ENCODE peak calls at places on chromosomes 16 and 17, in seven cellular contexts. Z is CD4-positive, alpha-beta T cell; U is tibial nerve; D is heart left ventricle; X is SK-N-SH; I is IMR-90; V is CD4-positive, alpha-beta memory T cell. L is an unnamed sample. For H3K9me3, the result is how much of the 10 kb centered on the place peaks cover.

GRCh38 chr17:29151567-29151966 is 28.6 kb downstream of the MYO18A start:
- DNase-seq in Z (no peak), U (no peak), I (peak), X (no peak), D (no peak), V (no peak), L (no peak)

GRCh38 chr17:27664606-27664965 is 33.6 kb downstream of the LGALS9 start:
- DNase-seq in I (no peak), X (no peak), Z (no peak), D (no peak), V (no peak), U (no peak), L (no peak)

GRCh38 chr16:1465567-1465915 is 9.3 kb downstream of the CLCN7 start:
- DNase-seq in V (no peak), I (no peak), D (no peak), U (no peak), X (no peak), Z (no peak), L (no peak)

GRCh38 chr17:17857496-17857895 is 20.7 kb upstream of the SREBF1 start:
- DNase-seq in X (no peak), I (no peak), Z (no peak), D (no peak), U (no peak), V (no peak), L (no peak)

GRCh38 chr16:89193021-89193575 is 7.2 kb downstream of the SLC22A31 start:
- DNase-seq in U (no peak), I (peak), D (no peak), X (peak), Z (peak), V (peak), L (no peak)

GRCh38 chr16:86059253-86060171 is 160.6 kb downstream of the IRF8 start:
- DNase-seq in U (peak), D (peak), V (no peak), Z (no peak), I (peak), X (no peak), L (no peak)

GRCh38 chr17:79870540-79870939 is 31.3 kb upstream of the CBX4 start:
- DNase-seq in I (no peak), V (no peak), U (no peak), Z (no peak), D (no peak), X (peak), L (no peak)

GRCh38 chr16:27390157-27390556 is 11.8 kb upstream of the IL21R start:
- DNase-seq in U (no peak), Z (no peak), X (no peak), D (no peak), V (no peak), I (no peak), L (no peak)

GRCh38 chr16:31842864-31843263 is 30.7 kb upstream of the ZNF267 start:
- DNase-seq in X (no peak), Z (no peak), I (no peak), V (no peak), U (no peak), D (no peak), L (no peak)
- H3K9me3 ChIP-seq in X (under half), Z (under half), I (under half), V (under half), U (under half), D (under half), L (under half)

GRCh38 chr16:79006206-79006605 is 594.3 kb downstream of the MAF start:
- DNase-seq in X (no peak), U (no peak), V (no peak), Z (no peak), D (no peak), I (no peak), L (no peak)
- H3K9me3 ChIP-seq in X (under half), U (under half), V (under half), Z (under half), D (under half), I (half or more), L (under half)

DNA sequence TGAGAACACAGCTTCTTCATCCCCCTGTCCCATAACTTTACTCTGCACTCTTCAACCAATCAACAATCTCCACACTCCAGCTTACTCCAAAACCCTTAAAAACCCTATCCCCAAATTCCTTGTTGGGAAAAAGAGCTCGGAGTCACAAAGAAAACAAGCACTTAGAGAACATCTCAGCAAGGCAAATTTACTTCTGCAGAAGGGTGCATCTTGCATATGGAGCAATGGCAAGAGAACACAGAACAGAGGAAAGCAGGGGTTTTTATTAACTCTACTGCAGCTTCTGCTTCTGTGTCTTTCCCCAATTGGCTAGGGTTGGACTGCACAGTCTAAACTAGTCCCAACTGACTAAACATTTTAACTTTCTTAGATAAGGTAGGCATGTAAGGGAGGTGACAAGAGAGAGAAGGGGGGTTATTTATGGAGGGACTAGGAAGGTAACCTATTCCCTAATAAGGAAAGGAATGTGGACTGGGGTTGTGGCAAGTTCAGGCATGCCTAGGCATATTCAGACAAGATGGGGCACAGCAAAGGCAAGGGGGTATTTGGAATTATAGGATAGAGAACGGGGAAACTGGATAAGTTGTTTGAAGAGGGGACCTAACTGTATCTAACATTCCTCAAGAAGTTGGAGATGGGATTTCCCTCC is 125.5 kb downstream of the CACNG3 start:
- DNase-seq in V (no peak), X (no peak), D (no peak), I (no peak), Z (no peak), U (no peak), L (no peak)
- H3K9me3 ChIP-seq in V (under half), X (under half), D (under half), I (under half), Z (under half), U (under half), L (under half)

GRCh38 chr17:22718689-22719088 is 1026.4 kb downstream of the KCNJ18 start:
- DNase-seq in D (no peak), Z (no peak), V (no peak), I (no peak), U (no peak), X (no peak), L (no peak)

DNA sequence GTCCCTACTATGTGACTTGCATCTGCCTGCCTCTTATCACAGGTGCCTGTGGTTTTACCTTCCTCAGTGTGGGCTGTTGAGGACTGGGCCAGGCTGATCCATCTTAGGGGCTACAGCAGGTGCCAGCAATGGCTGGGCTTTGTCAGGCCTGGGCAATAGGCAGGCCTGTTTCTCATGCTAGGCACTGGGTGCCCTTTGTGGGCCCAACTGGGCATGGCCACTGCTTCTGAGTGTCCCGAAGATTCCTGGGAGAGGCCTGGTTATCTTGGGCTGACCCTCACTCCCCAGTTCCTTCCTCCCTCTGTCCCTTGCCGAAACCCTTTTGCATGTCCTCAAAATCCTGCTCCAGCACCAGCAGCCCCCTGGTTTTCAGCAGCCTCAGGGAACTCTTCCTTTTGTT is 1024.9 kb downstream of the KCNJ18 start:
- DNase-seq in Z (no peak), X (no peak), I (no peak), D (no peak), U (no peak), V (no peak), L (no peak)
- H3K9me3 ChIP-seq in Z (under half), X (under half), I (under half), D (under half), U (under half), V (under half), L (under half)

GRCh38 chr17:43027091-43028032 is 2.3 kb downstream of the RND2 start:
- DNase-seq in V (no peak), U (no peak), Z (no peak), I (no peak), X (no peak), D (no peak), L (no peak)

GRCh38 chr17:43028221-43028861 is 3.3 kb downstream of the RND2 start:
- DNase-seq in I (no peak), U (no peak), D (no peak), X (no peak), Z (no peak), V (no peak), L (no peak)

GRCh38 chr17:43025766-43026537 is 921 bp downstream of the RND2 start:
- DNase-seq in V (no peak), X (no peak), I (no peak), Z (no peak), D (no peak), U (no peak), L (no peak)

GRCh38 chr17:43025290-43025657 is 243 bp downstream of the RND2 start:
- DNase-seq in I (no peak), Z (no peak), D (no peak), U (no peak), V (no peak), X (no peak), L (no peak)

DNA sequence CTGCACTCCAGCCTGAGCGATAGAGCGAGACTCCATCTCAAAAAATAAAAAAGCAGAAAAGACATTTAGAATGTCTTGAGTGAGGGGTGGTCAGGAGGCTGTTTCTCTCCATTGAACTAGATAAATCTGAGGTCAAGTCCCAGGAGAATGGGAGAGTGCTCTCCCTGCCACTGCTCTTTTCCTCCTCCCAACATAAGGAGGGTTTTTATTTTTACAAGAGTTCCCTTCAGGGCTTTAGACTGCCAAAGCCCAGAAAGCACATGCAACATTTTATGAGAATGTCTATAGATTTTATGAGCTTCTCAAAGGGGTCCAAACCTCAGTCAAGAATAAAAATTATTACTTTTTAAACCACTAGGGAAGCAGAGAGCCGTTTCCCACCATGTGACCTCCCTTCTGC is 1.6 kb downstream of the RND2 start:
- DNase-seq in D (no peak), V (no peak), I (no peak), U (no peak), X (no peak), Z (no peak), L (no peak)
- H3K9me3 ChIP-seq in D (under half), V (under half), I (under half), U (under half), X (under half), Z (under half), L (under half)

GRCh38 chr17:72826602-72827001 is 265.9 kb downstream of the SLC39A11 start:
- DNase-seq in V (no peak), Z (no peak), D (no peak), I (peak), X (no peak), U (no peak), L (no peak)
- H3K9me3 ChIP-seq in V (under half), Z (under half), D (under half), I (under half), X (under half), U (under half), L (under half)

GRCh38 chr17:1871743-1872142 is 41.9 kb downstream of the RPA1 start:
- DNase-seq in X (no peak), D (no peak), V (peak), I (no peak), Z (peak), U (no peak), L (peak)

GRCh38 chr17:1868090-1868489 is 38.3 kb downstream of the RPA1 start:
- DNase-seq in V (no peak), D (no peak), Z (no peak), I (no peak), X (no peak), U (no peak), L (no peak)

GRCh38 chr17:1865252-1866037 is 35.6 kb downstream of the RPA1 start:
- DNase-seq in V (peak), D (no peak), X (peak), U (no peak), I (peak), Z (peak), L (peak)

GRCh38 chr17:1870592-1870991 is 40.8 kb downstream of the RPA1 start:
- DNase-seq in Z (no peak), U (no peak), V (peak), I (no peak), X (no peak), D (no peak), L (no peak)

DNA sequence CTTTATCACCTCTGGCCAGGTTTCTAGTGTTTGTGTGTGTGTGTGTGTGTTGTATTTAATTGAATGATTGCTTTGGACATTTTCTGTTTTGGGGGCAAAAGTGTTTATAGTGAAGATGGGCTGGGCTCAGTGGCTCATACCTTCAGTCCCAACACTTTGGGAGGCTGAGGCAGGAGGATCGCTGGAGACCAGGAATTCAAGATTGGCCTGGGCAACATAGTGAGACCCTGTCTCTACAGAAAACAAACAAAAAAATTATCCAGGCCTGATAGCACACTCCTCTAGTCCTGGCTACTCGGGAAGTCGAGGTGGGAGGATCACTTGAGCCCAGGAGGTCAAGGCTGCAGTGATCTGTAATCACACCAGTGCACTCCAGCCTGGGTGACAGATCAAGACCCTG is 37.5 kb downstream of the RPA1 start:
- DNase-seq in X (no peak), I (no peak), Z (no peak), V (no peak), U (no peak), D (no peak), L (no peak)
- H3K9me3 ChIP-seq in X (under half), I (under half), Z (under half), V (under half), U (under half), D (under half), L (under half)

GRCh38 chr16:66858740-66859396 is 14.7 kb downstream of the CA7 start:
- DNase-seq in X (peak), I (peak), V (no peak), Z (no peak), U (no peak), D (peak), L (no peak)
- H3K9me3 ChIP-seq in X (under half), I (under half), V (under half), Z (under half), U (under half), D (under half), L (under half)

GRCh38 chr16:35305476-35305875 is 1846.1 kb downstream of the TP53TG3F start:
- DNase-seq in V (no peak), U (no peak), I (no peak), X (no peak), Z (no peak), D (no peak), L (no peak)
- H3K9me3 ChIP-seq in V (under half), U (under half), I (under half), X (under half), Z (under half), D (under half), L (under half)